ENCODE peak calls at places on chromosomes 4 and X, in seven cellular contexts. I is GM12878; U is endothelial cell of umbilical vein; O is CD8-positive, alpha-beta memory T cell; B is IMR-90; Q is lower lobe of right lung; H is neuronal stem cell. A is an unnamed sample. For H3K4me1, the result is how much of the 10 kb centered on the place peaks cover.

GRCh38 chrX:47420967-47421366 is 50.6 kb downstream of the ZNF157 start:
- DNase-seq in I (no peak), U (no peak), O (no peak), B (no peak), Q (no peak), H (no peak), A (no peak)

GRCh38 chr4:96448315-96448872 is 608.5 kb downstream of the PDHA2 start:
- DNase-seq in I (no peak), U (no peak), O (no peak), B (no peak), Q (no peak), H (no peak), A (no peak)

GRCh38 chr4:110681381-110681780 is 58.5 kb upstream of the PITX2 start:
- DNase-seq in I (no peak), U (no peak), O (no peak), B (no peak), Q (no peak), H (no peak), A (no peak)

GRCh38 chr4:186723207-186724047 is at the start of gene FAT1:
- DNase-seq in I (no peak), U (peak), O (no peak), B (peak), Q (peak), H (peak), A (peak)

GRCh38 chr4:64713256-64713840 is 304.1 kb upstream of the TECRL start:
- DNase-seq in I (no peak), U (peak), O (no peak), B (peak), Q (no peak), H (no peak), A (no peak)

GRCh38 chr4:33924801-33925200 is 2319.5 kb downstream of the ARAP2 start:
- DNase-seq in I (no peak), U (no peak), O (no peak), B (no peak), Q (no peak), H (no peak), A (no peak)

GRCh38 chrX:113470166-113470565 is 629.5 kb upstream of the AMOT start:
- DNase-seq in I (no peak), U (no peak), O (no peak), B (no peak), Q (no peak), H (no peak), A (no peak)

GRCh38 chr4:145154573-145154972 is 25.8 kb downstream of the OTUD4 start:
- DNase-seq in I (no peak), U (peak), O (no peak), B (peak), Q (no peak), H (no peak), A (peak)

GRCh38 chrX:13009256-13009655 is 34.3 kb downstream of the TMSB4X start:
- DNase-seq in I (no peak), U (no peak), O (no peak), B (no peak), Q (peak), H (no peak), A (peak)

GRCh38 chr4:3406431-3406830 is 35.3 kb upstream of the HGFAC start:
- DNase-seq in I (no peak), U (no peak), O (no peak), B (no peak), Q (no peak), H (no peak), A (no peak)

GRCh38 chrX:95764972-95765451 is 919.6 kb upstream of the DIAPH2 start:
- DNase-seq in I (no peak), U (peak), O (no peak), B (peak), Q (no peak), H (peak), A (no peak)

DNA sequence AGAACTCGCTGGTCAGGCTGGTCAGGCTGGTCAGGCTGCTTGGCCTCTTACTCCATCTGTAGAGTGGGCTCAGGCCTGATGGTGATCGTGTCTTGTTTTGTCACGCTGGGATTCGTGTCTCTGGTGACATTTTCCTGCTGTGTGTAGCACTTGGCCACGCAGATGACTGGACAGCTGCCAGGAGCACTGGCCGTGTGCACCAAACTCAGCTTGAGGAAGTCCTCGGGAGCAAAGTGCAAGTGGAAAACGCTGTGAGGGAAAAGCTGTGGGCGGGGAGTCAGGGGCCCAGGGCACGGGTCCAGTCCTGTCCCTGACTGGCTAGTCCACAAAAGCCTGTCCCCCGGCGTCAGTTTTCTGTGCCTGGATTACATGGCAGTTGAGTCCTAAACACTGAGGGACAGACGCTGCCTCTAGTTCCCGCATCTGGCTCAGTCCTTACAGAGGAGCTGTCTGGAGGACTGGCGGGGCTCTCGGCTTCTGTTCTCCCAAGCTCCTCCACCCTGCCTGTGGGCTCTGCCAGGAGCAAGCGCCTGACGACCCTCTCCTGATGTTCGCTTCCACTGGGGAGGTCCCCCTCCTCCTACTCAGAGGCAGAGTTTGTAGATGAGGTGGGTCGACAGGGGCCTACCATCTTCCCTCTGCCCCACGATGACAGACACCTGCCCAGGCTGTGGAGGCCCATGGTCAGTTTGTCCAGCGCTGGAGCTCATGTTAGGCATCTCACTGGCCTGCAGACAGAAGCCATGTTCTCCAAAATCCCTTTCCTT is 35.9 kb upstream of the GRPEL1 start:
- DNase-seq in I (no peak), U (peak), O (no peak), B (peak), Q (peak), H (no peak), A (peak)
- H3K4me3 ChIP-seq in I (no peak), U (peak), O (peak), B (peak), Q (peak), H (no peak), A (no peak)

DNA sequence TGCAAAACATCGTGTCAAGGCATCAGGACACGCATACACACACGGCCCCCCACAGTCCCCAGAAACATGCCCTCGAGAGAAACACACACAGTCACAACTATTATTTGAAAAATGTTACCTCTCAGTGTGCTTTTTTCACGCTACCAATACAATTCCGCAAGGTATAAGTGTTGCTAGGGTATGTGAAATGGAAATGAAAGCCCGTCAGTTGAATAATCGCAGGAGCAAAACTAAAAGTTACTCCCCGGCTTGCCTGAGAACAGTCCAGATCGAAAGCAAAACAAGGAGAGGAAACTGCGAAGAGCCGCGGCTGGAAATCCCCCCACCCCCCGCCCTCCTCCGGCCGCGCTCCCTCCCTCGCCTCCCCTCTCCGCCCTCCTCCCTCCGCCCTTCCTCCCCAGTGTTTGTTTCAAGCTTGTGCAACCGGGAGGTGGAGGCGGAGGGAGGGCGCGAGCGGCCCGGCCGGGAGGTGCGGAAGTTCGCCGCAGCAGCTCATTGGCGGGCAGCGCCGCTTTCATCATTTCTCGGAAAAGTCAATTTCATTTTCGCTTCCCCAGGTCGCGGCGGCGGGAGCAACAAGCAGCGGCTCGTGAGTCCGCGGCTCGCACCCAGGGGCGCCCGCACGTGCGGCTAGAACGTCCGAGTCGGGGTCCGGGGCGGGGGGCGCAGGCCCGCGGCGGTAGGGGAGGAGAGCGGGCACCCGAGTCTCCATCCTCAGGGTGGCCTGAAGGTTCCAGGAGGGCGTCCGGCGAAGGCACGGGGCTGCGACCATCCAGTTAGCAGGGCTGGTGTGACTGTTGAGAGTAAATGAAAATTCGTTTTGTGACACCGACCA is at the start of gene IRF2:
- DNase-seq in I (peak), U (peak), O (peak), B (peak), Q (peak), H (peak), A (peak)
- H3K4me1 ChIP-seq in I (under half), U (under half), O (under half), B (under half), Q (half or more), H (under half), A (under half)

DNA sequence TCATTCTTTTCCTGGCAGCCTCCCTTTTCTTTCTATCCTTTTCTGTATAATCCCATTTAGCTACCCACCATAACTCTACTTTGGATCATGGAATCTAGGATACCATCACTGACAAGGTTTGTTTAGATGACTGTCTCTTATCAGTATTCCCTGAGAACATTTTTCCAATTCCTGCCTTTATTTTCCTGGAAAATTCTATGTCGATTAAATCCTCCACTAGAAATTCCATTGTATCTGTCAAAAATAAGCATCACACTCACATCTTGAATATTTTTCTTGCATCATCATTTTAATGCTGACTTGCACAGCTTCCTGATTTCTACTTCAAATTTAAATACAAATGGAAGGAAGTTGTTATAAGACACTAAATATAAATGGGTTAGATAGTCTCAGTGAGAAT is 20.2 kb downstream of the TRIM2 start:
- DNase-seq in I (no peak), U (no peak), O (no peak), B (no peak), Q (no peak), H (no peak), A (no peak)
- H3K4me3 ChIP-seq in I (no peak), U (no peak), O (no peak), B (no peak), Q (no peak), H (peak), A (no peak)

GRCh38 chr4:121688696-121689095 is 8.1 kb downstream of the ANXA5 start:
- DNase-seq in I (no peak), U (no peak), O (no peak), B (no peak), Q (no peak), H (no peak), A (no peak)

GRCh38 chr4:121690001-121690400 is 6.8 kb downstream of the ANXA5 start:
- DNase-seq in I (no peak), U (peak), O (no peak), B (peak), Q (no peak), H (no peak), A (no peak)

GRCh38 chr4:121696140-121696640 is 590 bp downstream of the ANXA5 start:
- DNase-seq in I (no peak), U (peak), O (peak), B (peak), Q (peak), H (no peak), A (peak)

GRCh38 chr4:121693450-121693849 is 3.3 kb downstream of the ANXA5 start:
- DNase-seq in I (no peak), U (no peak), O (no peak), B (peak), Q (no peak), H (no peak), A (no peak)

DNA sequence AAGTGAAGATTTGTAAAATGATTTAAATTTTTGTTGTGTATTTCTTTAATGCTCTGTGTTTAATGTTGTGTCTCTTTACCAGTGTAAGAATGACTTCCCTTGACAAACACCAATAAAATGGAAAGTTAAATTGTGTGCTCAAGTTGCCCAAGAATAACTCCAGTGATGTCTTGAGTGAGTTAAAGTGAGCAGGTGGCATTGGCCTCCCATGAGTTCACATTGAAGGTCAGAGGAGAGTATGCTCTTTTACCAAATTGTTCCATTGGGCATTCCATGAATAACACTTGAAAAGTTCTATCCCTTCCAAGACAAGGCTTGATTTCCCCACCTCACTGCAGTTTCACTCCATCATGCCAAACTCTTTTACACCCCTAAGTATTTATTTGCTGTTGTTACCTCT is 4.5 kb downstream of the ANXA5 start:
- DNase-seq in I (no peak), U (no peak), O (no peak), B (no peak), Q (no peak), H (no peak), A (no peak)
- H3K4me1 ChIP-seq in I (under half), U (half or more), O (under half), B (under half), Q (half or more), H (under half), A (half or more)

A was measured in thyroid gland.